ENCODE peak calls at places on chromosomes 5 and 9, in seven cellular contexts. One of them, this sample, is unnamed.

GRCh38 chr9:35035851-35036701 is 36.3 kb downstream of the VCP start:
- DNase-seq in endodermal cell: peak
- DNase-seq in NCI-H774: no peak
- DNase-seq in posterior vena cava: peak
- DNase-seq in stimulated activated CD8-positive, alpha-beta memory T cell treated with anti-CD3 and anti-CD28 coated beads, Interleukin-7, amount 100 ng/mL, for 1 hour: no peak
- DNase-seq in activated CD8-positive, alpha-beta memory T cell treated with anti-CD3 and anti-CD28 coated beads, Interleukin-2, amount 50 U/mL, for 48 hours: peak
- DNase-seq in RCC 7860: no peak
- DNase-seq in this sample: peak

GRCh38 chr5:58335518-58335917 is 124.4 kb downstream of the PLK2 start:
- DNase-seq in RCC 7860: no peak
- DNase-seq in NCI-H774: no peak
- DNase-seq in endodermal cell: no peak
- DNase-seq in posterior vena cava: no peak
- DNase-seq in activated CD8-positive, alpha-beta memory T cell treated with anti-CD3 and anti-CD28 coated beads, Interleukin-2, amount 50 U/mL, for 48 hours: no peak
- DNase-seq in stimulated activated CD8-positive, alpha-beta memory T cell treated with anti-CD3 and anti-CD28 coated beads, Interleukin-7, amount 100 ng/mL, for 1 hour: no peak
- DNase-seq in this sample: peak

GRCh38 chr5:108366500-108366899 is 15.4 kb downstream of the FBXL17 start:
- DNase-seq in activated CD8-positive, alpha-beta memory T cell treated with anti-CD3 and anti-CD28 coated beads, Interleukin-2, amount 50 U/mL, for 48 hours: no peak
- DNase-seq in RCC 7860: no peak
- DNase-seq in posterior vena cava: no peak
- DNase-seq in endodermal cell: no peak
- DNase-seq in stimulated activated CD8-positive, alpha-beta memory T cell treated with anti-CD3 and anti-CD28 coated beads, Interleukin-7, amount 100 ng/mL, for 1 hour: no peak
- DNase-seq in NCI-H774: no peak
- DNase-seq in this sample: no peak

GRCh38 chr9:126623667-126624452 is 10.1 kb downstream of the LMX1B start:
- DNase-seq in NCI-H774: no peak
- DNase-seq in RCC 7860: no peak
- DNase-seq in posterior vena cava: no peak
- DNase-seq in activated CD8-positive, alpha-beta memory T cell treated with anti-CD3 and anti-CD28 coated beads, Interleukin-2, amount 50 U/mL, for 48 hours: no peak
- DNase-seq in stimulated activated CD8-positive, alpha-beta memory T cell treated with anti-CD3 and anti-CD28 coated beads, Interleukin-7, amount 100 ng/mL, for 1 hour: no peak
- DNase-seq in endodermal cell: peak
- DNase-seq in this sample: no peak

GRCh38 chr5:151742870-151743294 is 15.5 kb downstream of the ATOX1 start:
- DNase-seq in stimulated activated CD8-positive, alpha-beta memory T cell treated with anti-CD3 and anti-CD28 coated beads, Interleukin-7, amount 100 ng/mL, for 1 hour: no peak
- DNase-seq in RCC 7860: peak
- DNase-seq in activated CD8-positive, alpha-beta memory T cell treated with anti-CD3 and anti-CD28 coated beads, Interleukin-2, amount 50 U/mL, for 48 hours: no peak
- DNase-seq in NCI-H774: no peak
- DNase-seq in posterior vena cava: no peak
- DNase-seq in endodermal cell: peak
- DNase-seq in this sample: peak

GRCh38 chr5:58793888-58794287 is 211.0 kb downstream of the RAB3C start:
- DNase-seq in NCI-H774: no peak
- DNase-seq in RCC 7860: no peak
- DNase-seq in posterior vena cava: no peak
- DNase-seq in endodermal cell: no peak
- DNase-seq in activated CD8-positive, alpha-beta memory T cell treated with anti-CD3 and anti-CD28 coated beads, Interleukin-2, amount 50 U/mL, for 48 hours: no peak
- DNase-seq in stimulated activated CD8-positive, alpha-beta memory T cell treated with anti-CD3 and anti-CD28 coated beads, Interleukin-7, amount 100 ng/mL, for 1 hour: no peak
- DNase-seq in this sample: no peak

GRCh38 chr5:62138607-62139006 is 167.4 kb upstream of the KIF2A start:
- DNase-seq in posterior vena cava: no peak
- DNase-seq in stimulated activated CD8-positive, alpha-beta memory T cell treated with anti-CD3 and anti-CD28 coated beads, Interleukin-7, amount 100 ng/mL, for 1 hour: no peak
- DNase-seq in RCC 7860: no peak
- DNase-seq in activated CD8-positive, alpha-beta memory T cell treated with anti-CD3 and anti-CD28 coated beads, Interleukin-2, amount 50 U/mL, for 48 hours: no peak
- DNase-seq in endodermal cell: peak
- DNase-seq in NCI-H774: peak
- DNase-seq in this sample: no peak

GRCh38 chr9:84230355-84231136 is 110.0 kb downstream of the SLC28A3 start:
- DNase-seq in NCI-H774: no peak
- DNase-seq in activated CD8-positive, alpha-beta memory T cell treated with anti-CD3 and anti-CD28 coated beads, Interleukin-2, amount 50 U/mL, for 48 hours: no peak
- DNase-seq in stimulated activated CD8-positive, alpha-beta memory T cell treated with anti-CD3 and anti-CD28 coated beads, Interleukin-7, amount 100 ng/mL, for 1 hour: no peak
- DNase-seq in posterior vena cava: no peak
- DNase-seq in endodermal cell: peak
- DNase-seq in RCC 7860: no peak
- DNase-seq in this sample: peak

GRCh38 chr5:25649628-25650265 is 1005.0 kb upstream of the CDH10 start:
- DNase-seq in activated CD8-positive, alpha-beta memory T cell treated with anti-CD3 and anti-CD28 coated beads, Interleukin-2, amount 50 U/mL, for 48 hours: no peak
- DNase-seq in NCI-H774: no peak
- DNase-seq in posterior vena cava: no peak
- DNase-seq in stimulated activated CD8-positive, alpha-beta memory T cell treated with anti-CD3 and anti-CD28 coated beads, Interleukin-7, amount 100 ng/mL, for 1 hour: no peak
- DNase-seq in endodermal cell: no peak
- DNase-seq in RCC 7860: no peak
- DNase-seq in this sample: no peak

GRCh38 chr5:108141676-108142075 is 240.2 kb downstream of the FBXL17 start:
- DNase-seq in RCC 7860: no peak
- DNase-seq in activated CD8-positive, alpha-beta memory T cell treated with anti-CD3 and anti-CD28 coated beads, Interleukin-2, amount 50 U/mL, for 48 hours: no peak
- DNase-seq in stimulated activated CD8-positive, alpha-beta memory T cell treated with anti-CD3 and anti-CD28 coated beads, Interleukin-7, amount 100 ng/mL, for 1 hour: no peak
- DNase-seq in NCI-H774: no peak
- DNase-seq in endodermal cell: no peak
- DNase-seq in posterior vena cava: no peak
- DNase-seq in this sample: no peak

GRCh38 chr5:14809369-14810144 is 62.0 kb downstream of the ANKH start:
- DNase-seq in activated CD8-positive, alpha-beta memory T cell treated with anti-CD3 and anti-CD28 coated beads, Interleukin-2, amount 50 U/mL, for 48 hours: peak
- DNase-seq in stimulated activated CD8-positive, alpha-beta memory T cell treated with anti-CD3 and anti-CD28 coated beads, Interleukin-7, amount 100 ng/mL, for 1 hour: peak
- DNase-seq in NCI-H774: no peak
- DNase-seq in posterior vena cava: peak
- DNase-seq in RCC 7860: peak
- DNase-seq in endodermal cell: no peak
- DNase-seq in this sample: peak

GRCh38 chr5:1255081-1255561 is 29.9 kb downstream of the SLC6A18 start:
- DNase-seq in activated CD8-positive, alpha-beta memory T cell treated with anti-CD3 and anti-CD28 coated beads, Interleukin-2, amount 50 U/mL, for 48 hours: no peak
- DNase-seq in NCI-H774: no peak
- DNase-seq in stimulated activated CD8-positive, alpha-beta memory T cell treated with anti-CD3 and anti-CD28 coated beads, Interleukin-7, amount 100 ng/mL, for 1 hour: peak
- DNase-seq in posterior vena cava: no peak
- DNase-seq in RCC 7860: no peak
- DNase-seq in endodermal cell: no peak
- DNase-seq in this sample: peak